ENCODE peak calls at places on chromosomes 2 and 18, in seven cellular contexts. R, G, S, M, O, K and E are unnamed samples.
A peak's percentile ranks its signal among the peaks of the same experiment; 100 is the strongest.

GRCh38 chr2:129936334-129936934 is 43.0 kb upstream of the RAB6C start:
- DNase-seq in G (no peak), S (no peak), O (no peak), M (no peak), K (no peak), R (no peak), E (no peak)

GRCh38 chr2:133248264-133248663 is 320.0 kb downstream of the NCKAP5 start:
- DNase-seq in O (no peak), K (no peak), G (no peak), R (no peak), S (no peak), M (no peak), E (peak; percentile 44)

GRCh38 chr18:79587298-79588125 is 92.1 kb upstream of the CTDP1 start:
- DNase-seq in S (peak; percentile 52), M (no peak), G (no peak), K (no peak), O (no peak), R (no peak), E (peak; percentile 36)

GRCh38 chr2:170576296-170576695 is 138.8 kb upstream of the SP5 start:
- DNase-seq in R (no peak), G (no peak), S (no peak), K (no peak), M (no peak), O (no peak), E (no peak)

GRCh38 chr18:9827856-9828793 is 57.6 kb upstream of the TXNDC2 start:
- DNase-seq in S (peak; percentile 83), G (peak; percentile 96), O (no peak), M (no peak), R (peak; percentile 96), K (no peak), E (peak; percentile 66)

GRCh38 chr2:203782262-203782976 is 76.0 kb downstream of the CD28 start:
- DNase-seq in G (peak; percentile 15), K (peak; percentile 30), S (no peak), O (peak; percentile 63), M (peak; percentile 36), R (peak; percentile 94), E (no peak)

GRCh38 chr2:72915907-72916742 is 1.2 kb upstream of the EMX1 start:
- DNase-seq in G (no peak), M (no peak), S (no peak), R (no peak), K (peak; percentile 62), O (no peak), E (no peak)

GRCh38 chr2:73260338-73260984 is 23.8 kb downstream of the FBXO41 start:
- DNase-seq in R (peak; percentile 44), S (no peak), K (peak; percentile 32), O (no peak), G (peak; percentile 77), M (no peak), E (peak; percentile 60)

GRCh38 chr2:9150906-9151305 is 55.7 kb upstream of the ASAP2 start:
- DNase-seq in R (no peak), K (no peak), O (no peak), G (no peak), M (no peak), S (no peak), E (no peak)

GRCh38 chr2:71064110-71064611 is 4.3 kb upstream of the NAGK start:
- DNase-seq in M (no peak), S (no peak), O (no peak), K (no peak), G (no peak), R (no peak), E (no peak)

GRCh38 chr2:101341901-101342624 is 33.6 kb upstream of the RNF149 start:
- DNase-seq in M (peak; percentile 56), S (peak; percentile 83), O (peak; percentile 56), R (peak; percentile 38), K (peak; percentile 45), G (peak; percentile 78), E (peak; percentile 81)

GRCh38 chr2:101179982-101180381 is 28.8 kb upstream of the TBC1D8 start:
- DNase-seq in M (no peak), S (no peak), O (no peak), R (no peak), K (no peak), G (peak; percentile 24), E (no peak)

GRCh38 chr2:53035153-53035552 is 732.5 kb upstream of the CHAC2 start:
- DNase-seq in R (no peak), M (no peak), S (no peak), G (no peak), O (no peak), K (no peak), E (no peak)

GRCh38 chr2:217147751-217148318 is 288.0 kb upstream of the TNP1 start:
- DNase-seq in S (no peak), O (no peak), M (no peak), R (no peak), K (no peak), G (no peak), E (no peak)

GRCh38 chr2:148971547-148971946 is 67.0 kb upstream of the LYPD6B start:
- DNase-seq in O (no peak), G (no peak), M (no peak), S (no peak), R (no peak), K (no peak), E (no peak)

GRCh38 chr2:212539145-212539880 is 711 bp upstream of the ERBB4 start:
- DNase-seq in M (no peak), S (peak; percentile 68), K (peak; percentile 79), O (no peak), R (peak; percentile 43), G (no peak), E (peak; percentile 76)

GRCh38 chr2:198657520-198658121 is 800.1 kb downstream of the SATB2 start:
- DNase-seq in K (no peak), S (no peak), R (peak; percentile 12), O (no peak), G (peak; percentile 74), M (no peak), E (no peak)

GRCh38 chr2:231344851-231345250 is 50.7 kb upstream of the B3GNT7 start:
- DNase-seq in G (no peak), M (no peak), O (no peak), R (no peak), K (no peak), S (no peak), E (no peak)

GRCh38 chr2:173963323-173963816 is 1.8 kb downstream of the SP3 start:
- DNase-seq in K (no peak), O (no peak), G (peak; percentile 91), M (peak; percentile 57), R (peak; percentile 72), S (no peak), E (no peak)

GRCh38 chr2:174873457-174873856 is 109.2 kb upstream of the CHRNA1 start:
- DNase-seq in M (no peak), K (no peak), G (no peak), O (no peak), R (no peak), S (no peak), E (no peak)

GRCh38 chr2:1585635-1586034 is 158.7 kb downstream of the PXDN start:
- DNase-seq in K (no peak), O (no peak), G (no peak), R (no peak), S (peak; percentile 51), M (no peak), E (peak; percentile 34)

GRCh38 chr2:53969285-53970094 is 1.3 kb downstream of the PSME4 start:
- DNase-seq in M (no peak), G (peak; percentile 33), S (no peak), K (no peak), R (peak; percentile 94), O (no peak), E (no peak)

GRCh38 chr2:55859875-55860274 is 63.7 kb downstream of the EFEMP1 start:
- DNase-seq in O (no peak), S (no peak), M (no peak), R (no peak), G (no peak), K (no peak), E (no peak)

GRCh38 chr2:28934769-28935168 is 40.3 kb downstream of the WDR43 start:
- DNase-seq in M (no peak), K (no peak), G (peak; percentile 10), R (no peak), S (no peak), O (no peak), E (no peak)

GRCh38 chr2:207473203-207473865 is 56.4 kb upstream of the CREB1 start:
- DNase-seq in O (peak; percentile 65), M (no peak), R (peak; percentile 86), S (peak; percentile 45), G (peak; percentile 36), K (no peak), E (no peak)

GRCh38 chr2:134367915-134368911 is 114.3 kb downstream of the MGAT5 start:
- DNase-seq in S (peak; percentile 50), G (peak; percentile 50), K (no peak), M (no peak), R (peak; percentile 40), O (no peak), E (no peak)

GRCh38 chr2:9191044-9191481 is 15.5 kb upstream of the ASAP2 start:
- DNase-seq in M (no peak), G (no peak), O (no peak), K (peak; percentile 88), S (peak; percentile 88), R (peak; percentile 78), E (peak; percentile 91)

GRCh38 chr18:68764016-68764415 is 33.9 kb upstream of the CCDC102B start:
- DNase-seq in K (no peak), O (no peak), M (no peak), S (no peak), G (no peak), R (no peak), E (no peak)

GRCh38 chr2:69693472-69694450 is 48.2 kb upstream of the ANXA4 start:
- DNase-seq in M (peak; percentile 36), K (no peak), G (peak; percentile 41), R (no peak), S (no peak), O (no peak), E (no peak)

GRCh38 chr2:74426181-74426758 is 4.7 kb downstream of the WDR54 start:
- DNase-seq in M (no peak), S (no peak), G (no peak), K (no peak), R (no peak), O (no peak), E (no peak)

GRCh38 chr18:49152885-49153284 is 202.1 kb upstream of the SMAD7 start:
- DNase-seq in S (no peak), G (no peak), K (no peak), O (no peak), R (no peak), M (no peak), E (no peak)

GRCh38 chr2:216777637-216778273 is 82.1 kb downstream of the TNP1 start:
- DNase-seq in S (no peak), G (peak; percentile 57), K (no peak), O (peak; percentile 89), R (peak; percentile 68), M (no peak), E (no peak)